ENCODE peak calls at places on chromosomes 5 and 9, in seven cellular contexts. U, J, Q, A, P, O and B are unnamed samples.

GRCh38 chr5:74233571-74233970 is 407.0 kb downstream of the ENC1 start:
- DNase-seq in U (no peak), J (no peak), Q (no peak), A (no peak), P (no peak), O (no peak), B (no peak)

GRCh38 chr9:112680731-112681402 is 37.0 kb downstream of the INIP start:
- DNase-seq in U (no peak), J (no peak), Q (no peak), A (no peak), P (no peak), O (no peak), B (no peak)

GRCh38 chr5:90962481-90962880 is 403.9 kb downstream of the ADGRV1 start:
- DNase-seq in U (no peak), J (no peak), Q (no peak), A (no peak), P (no peak), O (no peak), B (no peak)

GRCh38 chr5:109866051-109866450 is 176.3 kb downstream of the MAN2A1 start:
- DNase-seq in U (no peak), J (no peak), Q (no peak), A (no peak), P (no peak), O (no peak), B (no peak)

GRCh38 chr5:167982-168660 is 23.2 kb upstream of the LRRC14B start:
- DNase-seq in U (no peak), J (no peak), Q (peak), A (no peak), P (no peak), O (no peak), B (no peak)

GRCh38 chr9:122213589-122214413 is 15.0 kb downstream of the LHX6 start:
- DNase-seq in U (no peak), J (no peak), Q (peak), A (peak), P (peak), O (peak), B (peak)

GRCh38 chr5:32490972-32491557 is 46.5 kb upstream of the ZFR start:
- DNase-seq in U (no peak), J (no peak), Q (no peak), A (no peak), P (no peak), O (no peak), B (no peak)

GRCh38 chr5:4553968-4554367 is 586.2 kb upstream of the ADAMTS16 start:
- DNase-seq in U (no peak), J (no peak), Q (no peak), A (no peak), P (no peak), O (no peak), B (no peak)

GRCh38 chr9:136175745-136176290 is 29.1 kb downstream of the LHX3 start:
- DNase-seq in U (no peak), J (no peak), Q (no peak), A (no peak), P (no peak), O (no peak), B (no peak)

GRCh38 chr5:149254506-149254905 is 17.2 kb upstream of the AFAP1L1 start:
- DNase-seq in U (no peak), J (no peak), Q (no peak), A (no peak), P (peak), O (no peak), B (no peak)

GRCh38 chr9:107755267-107755666 is 265.7 kb upstream of the KLF4 start:
- DNase-seq in U (peak), J (peak), Q (no peak), A (peak), P (peak), O (no peak), B (peak)

GRCh38 chr9:4371108-4371507 is 71.2 kb upstream of the GLIS3 start:
- DNase-seq in U (no peak), J (no peak), Q (no peak), A (no peak), P (no peak), O (no peak), B (no peak)

GRCh38 chr9:32966036-32966435 is 35.4 kb downstream of the APTX start:
- DNase-seq in U (no peak), J (no peak), Q (no peak), A (no peak), P (no peak), O (no peak), B (no peak)

GRCh38 chr5:108911055-108911454 is 163.4 kb downstream of the FER start:
- DNase-seq in U (no peak), J (no peak), Q (no peak), A (no peak), P (no peak), O (no peak), B (no peak)

GRCh38 chr5:101943784-101944183 is 352.3 kb downstream of the SLCO4C1 start:
- DNase-seq in U (no peak), J (no peak), Q (no peak), A (no peak), P (no peak), O (no peak), B (no peak)

GRCh38 chr5:124203308-124203707 is 543.1 kb downstream of the ZNF608 start:
- DNase-seq in U (no peak), J (no peak), Q (no peak), A (no peak), P (no peak), O (no peak), B (no peak)

GRCh38 chr9:128104171-128104618 is 23.3 kb downstream of the PTGES2 start:
- DNase-seq in U (peak), J (no peak), Q (no peak), A (peak), P (no peak), O (no peak), B (no peak)

GRCh38 chr9:85516976-85517637 is 224.6 kb downstream of the AGTPBP1 start:
- DNase-seq in U (no peak), J (no peak), Q (no peak), A (no peak), P (no peak), O (no peak), B (peak)

GRCh38 chr5:143717400-143717799 is 94.6 kb upstream of the HMHB1 start:
- DNase-seq in U (no peak), J (no peak), Q (no peak), A (no peak), P (no peak), O (no peak), B (no peak)

GRCh38 chr5:165119175-165119574 is 1613.8 kb downstream of the MAT2B start:
- DNase-seq in U (no peak), J (no peak), Q (no peak), A (no peak), P (no peak), O (no peak), B (no peak)

GRCh38 chr5:30050056-30050815 is 1143.2 kb upstream of the CDH6 start:
- DNase-seq in U (no peak), J (no peak), Q (no peak), A (no peak), P (peak), O (no peak), B (no peak)

GRCh38 chr9:1941989-1942388 is 73.2 kb upstream of the SMARCA2 start:
- DNase-seq in U (no peak), J (no peak), Q (no peak), A (no peak), P (no peak), O (no peak), B (no peak)

GRCh38 chr9:116208417-116209232 is 55.0 kb downstream of the PAPPA start:
- DNase-seq in U (no peak), J (no peak), Q (no peak), A (no peak), P (peak), O (no peak), B (no peak)

GRCh38 chr5:6578676-6579343 is 54.0 kb downstream of the NSUN2 start:
- DNase-seq in U (no peak), J (no peak), Q (no peak), A (no peak), P (no peak), O (no peak), B (no peak)

GRCh38 chr5:40828690-40829661 is 6.0 kb downstream of the RPL37 start:
- DNase-seq in U (no peak), J (no peak), Q (no peak), A (no peak), P (no peak), O (no peak), B (no peak)

GRCh38 chr5:133340822-133341221 is 271.5 kb downstream of the FSTL4 start:
- DNase-seq in U (no peak), J (no peak), Q (no peak), A (no peak), P (no peak), O (no peak), B (no peak)

GRCh38 chr9:99162759-99163364 is 57.9 kb downstream of the TGFBR1 start:
- DNase-seq in U (no peak), J (no peak), Q (no peak), A (no peak), P (peak), O (no peak), B (no peak)

GRCh38 chr5:156929366-156929948 is 33.6 kb downstream of the TIMD4 start:
- DNase-seq in U (no peak), J (no peak), Q (no peak), A (no peak), P (no peak), O (no peak), B (no peak)

GRCh38 chr5:166532821-166533220 is 1758.6 kb upstream of the WWC1 start:
- DNase-seq in U (no peak), J (no peak), Q (no peak), A (no peak), P (no peak), O (no peak), B (no peak)

GRCh38 chr9:97632406-97632991 is 669 bp downstream of the TSTD2 start:
- DNase-seq in U (peak), J (peak), Q (peak), A (peak), P (peak), O (peak), B (peak)